ENCODE peak calls at places on chromosomes 13 and 19, in seven cellular contexts. X is kidney epithelial cell, E is fibroblast of pulmonary artery, C is left ventricle myocardium inferior, A is left lung, L is uterus, J is fibroblast of lung. F is an unnamed sample.

GRCh38 chr19:29708553-29709439 is 6.3 kb downstream of the C19orf12 start:
- DNase-seq in C (peak; percentile 49), X (no peak), A (peak; percentile 51), L (no peak), E (peak; percentile 4), J (no peak), F (peak; percentile 62)

GRCh38 chr13:102707465-102707864 is 12.6 kb upstream of the METTL21C start:
- DNase-seq in C (no peak), E (peak; percentile 91), L (no peak), A (no peak), J (peak; percentile 91), X (peak; percentile 76), F (peak; percentile 68)

GRCh38 chr13:42001580-42001979 is 40.7 kb upstream of the VWA8 start:
- DNase-seq in C (no peak), J (peak; percentile 96), A (no peak), X (peak; percentile 82), E (peak; percentile 95), L (peak; percentile 72), F (peak; percentile 89)

GRCh38 chr19:28596561-28597071 is 616.3 kb downstream of the UQCRFS1 start:
- DNase-seq in E (no peak), L (no peak), J (no peak), C (no peak), X (no peak), A (no peak), F (no peak)

GRCh38 chr13:53142301-53142700 is 113.7 kb downstream of the OLFM4 start:
- DNase-seq in C (no peak), L (no peak), E (peak; percentile 10), J (peak; percentile 23), A (no peak), X (no peak), F (no peak)

GRCh38 chr13:26927511-26927910 is 166.9 kb upstream of the GPR12 start:
- DNase-seq in L (no peak), E (no peak), J (no peak), C (no peak), X (no peak), A (no peak), F (no peak)

GRCh38 chr13:31015207-31015606 is 82.8 kb downstream of the TEX26 start:
- DNase-seq in J (no peak), A (no peak), L (no peak), E (no peak), X (no peak), C (no peak), F (no peak)

GRCh38 chr19:51811344-51811743 is 16.4 kb downstream of the FPR3 start:
- DNase-seq in E (no peak), X (no peak), C (peak; percentile 39), L (no peak), A (no peak), J (no peak), F (no peak)

GRCh38 chr13:60788156-60788829 is 391.3 kb downstream of the TDRD3 start:
- DNase-seq in C (peak; percentile 34), L (peak; percentile 33), E (peak; percentile 23), X (no peak), A (no peak), J (peak; percentile 50), F (peak; percentile 61)

GRCh38 chr13:32175307-32175706 is 139.9 kb downstream of the ZAR1L start:
- DNase-seq in J (no peak), E (peak; percentile 36), L (peak; percentile 24), A (no peak), C (no peak), X (peak; percentile 5), F (no peak)

GRCh38 chr19:30167976-30168635 is 204.1 kb upstream of the ZNF536 start:
- DNase-seq in X (no peak), J (no peak), C (no peak), L (no peak), A (no peak), E (no peak), F (no peak)

DNA sequence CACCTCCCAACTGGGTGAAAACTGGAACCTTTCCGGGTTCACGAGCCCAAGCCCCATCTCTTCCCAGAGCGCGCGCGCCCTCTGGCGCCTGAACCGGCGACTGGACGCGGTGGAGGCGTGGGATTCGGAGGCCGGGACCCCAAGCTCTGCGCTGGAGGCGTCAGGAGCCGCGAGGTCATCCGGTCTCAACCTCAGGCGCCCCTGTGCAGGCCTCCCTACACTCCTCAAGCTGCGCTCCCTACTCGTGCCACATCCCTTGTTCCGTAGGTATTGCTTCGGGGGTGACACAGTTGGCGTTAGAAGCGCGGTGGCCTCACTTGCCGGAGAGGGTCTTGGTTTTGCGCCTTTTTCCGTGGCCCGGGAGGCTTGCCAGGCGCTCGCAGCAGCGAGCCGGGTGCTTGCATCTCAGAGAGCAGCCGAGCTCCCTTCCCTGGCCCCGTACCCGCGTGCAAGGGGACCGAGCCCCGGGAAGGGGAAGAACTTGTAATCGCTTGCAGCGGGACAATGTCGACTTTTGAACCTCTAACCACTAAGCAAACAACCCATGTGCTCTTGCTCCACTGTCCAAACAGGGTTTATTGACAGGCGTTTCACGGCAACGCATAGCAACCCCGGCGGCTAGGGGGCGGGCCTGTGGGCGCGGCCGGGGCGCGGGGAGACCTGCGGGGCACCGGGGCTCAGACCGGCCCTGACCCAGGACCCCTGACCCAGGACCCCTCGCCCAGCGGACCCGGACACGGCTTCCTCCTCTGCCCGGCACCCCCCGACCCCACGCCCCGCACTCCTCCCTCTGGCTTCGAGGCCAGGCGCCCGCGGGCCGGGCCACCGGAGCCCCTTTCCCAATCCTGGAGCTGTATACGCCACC is 8.5 kb downstream of the CDX2 start:
- DNase-seq in X (no peak), L (no peak), A (peak; percentile 83), J (no peak), C (peak; percentile 35), E (peak; percentile 31), F (peak; percentile 35)
- TF ChIP-seq CTCF in X (peak; percentile 38), L (no peak), A (peak; percentile 11), J (peak; percentile 19), C (peak; percentile 57), E (peak; percentile 22), F (peak; percentile 16)

GRCh38 chr19:38619361-38620174 is 580 bp downstream of the EIF3K start:
- DNase-seq in E (no peak), X (no peak), C (no peak), L (no peak), A (no peak), J (no peak), F (no peak)
- TF ChIP-seq CTCF in E (no peak), X (no peak), C (no peak), L (no peak), A (no peak), J (no peak), F (no peak)

GRCh38 chr13:98868932-98869331 is 108.9 kb downstream of the DOCK9 start:
- DNase-seq in J (no peak), A (no peak), L (no peak), X (no peak), C (no peak), E (no peak), F (no peak)

GRCh38 chr13:98871727-98872126 is 106.1 kb downstream of the DOCK9 start:
- DNase-seq in C (no peak), E (no peak), A (no peak), X (no peak), J (no peak), L (no peak), F (no peak)

GRCh38 chr13:98869408-98870090 is 108.3 kb downstream of the DOCK9 start:
- DNase-seq in L (no peak), E (peak; percentile 33), X (no peak), J (no peak), A (no peak), C (peak; percentile 28), F (peak; percentile 24)

DNA sequence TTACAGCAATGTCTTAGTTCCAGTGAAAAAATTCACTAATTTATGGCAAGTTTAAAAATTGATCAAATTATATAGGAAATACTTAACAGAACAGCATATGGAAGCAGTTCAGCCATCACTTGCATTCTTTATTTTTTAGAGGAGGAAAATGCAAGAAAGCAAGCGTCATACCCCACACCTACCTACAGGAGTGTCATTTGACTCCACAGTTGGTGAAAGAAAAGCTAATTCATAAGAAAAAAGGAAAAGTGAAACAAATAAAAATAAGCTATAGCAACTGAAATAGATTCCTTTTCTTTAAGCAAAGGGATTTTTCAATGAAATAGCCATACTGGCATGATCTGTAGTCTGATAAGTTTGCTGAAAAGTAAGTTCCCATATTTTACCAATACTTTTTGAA is 111.0 kb downstream of the DOCK9 start:
- DNase-seq in J (no peak), L (no peak), X (no peak), C (no peak), E (no peak), A (no peak), F (no peak)
- TF ChIP-seq CTCF in J (no peak), L (no peak), X (no peak), C (no peak), E (peak; percentile 5), A (no peak), F (peak; percentile 24)

GRCh38 chr13:48508001-48508400 is 24.9 kb downstream of the RCBTB2 start:
- DNase-seq in A (no peak), X (no peak), C (no peak), L (no peak), J (no peak), E (no peak), F (no peak)
- TF ChIP-seq CTCF in A (no peak), X (no peak), C (no peak), L (no peak), J (no peak), E (no peak), F (no peak)

DNA sequence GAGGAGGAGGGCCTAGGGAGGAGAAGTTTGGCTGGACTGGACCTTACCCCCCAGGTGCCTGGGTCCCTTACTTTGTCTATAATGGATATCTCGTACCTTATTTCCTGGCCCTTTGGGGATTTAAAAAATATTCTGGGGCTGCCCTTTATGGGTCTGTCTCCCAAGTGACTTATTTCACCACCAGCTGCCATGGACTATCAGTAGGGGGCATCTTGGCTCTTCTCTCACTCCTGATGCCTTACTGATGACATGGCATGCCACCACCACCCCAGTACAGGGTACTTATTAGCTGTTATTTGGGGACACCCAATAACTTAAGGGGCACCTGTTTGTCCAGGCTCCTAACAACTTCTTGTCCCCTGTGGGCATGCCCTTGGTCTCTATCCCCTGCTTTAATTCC is 38.0 kb downstream of the NFIX start:
- DNase-seq in E (no peak), A (no peak), J (no peak), C (no peak), X (no peak), L (no peak), F (no peak)
- TF ChIP-seq CTCF in E (peak; percentile 19), A (no peak), J (peak; percentile 24), C (peak; percentile 21), X (peak; percentile 17), L (no peak), F (no peak)

DNA sequence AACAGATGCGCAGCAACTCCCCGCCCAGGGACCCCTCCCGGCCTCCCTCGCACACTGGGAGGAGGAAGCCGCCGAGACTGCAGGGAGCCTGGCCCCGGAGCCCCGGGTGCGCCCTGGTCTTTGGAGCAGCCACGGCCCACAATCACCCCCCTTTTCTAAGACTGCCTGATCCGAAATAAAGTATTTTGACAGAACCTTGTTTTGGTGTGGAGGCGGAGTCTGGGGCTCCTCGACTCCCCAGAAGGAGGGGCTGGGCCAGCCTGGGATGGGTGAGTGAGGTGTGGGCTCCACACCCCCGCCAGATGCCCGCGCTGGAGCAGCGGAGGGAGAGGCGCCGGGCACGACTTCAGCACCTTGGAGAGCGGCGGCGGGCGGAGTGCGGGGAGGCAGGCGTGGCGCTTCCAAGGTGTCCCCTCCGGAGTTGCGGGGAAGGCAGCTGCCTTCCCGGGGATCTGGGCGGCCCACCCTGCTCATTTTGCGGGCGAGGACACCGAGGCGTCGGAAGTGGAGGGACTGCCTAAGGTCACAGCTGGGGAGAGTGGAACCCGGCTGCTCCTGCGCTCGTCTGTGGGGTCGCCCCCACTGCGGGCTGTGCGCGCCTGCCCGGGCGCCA is 9.4 kb downstream of the SIRT6 start:
- DNase-seq in X (no peak), C (peak; percentile 47), L (peak; percentile 54), A (peak; percentile 89), E (peak; percentile 32), J (peak; percentile 30), F (peak; percentile 46)
- TF ChIP-seq CTCF in X (no peak), C (no peak), L (no peak), A (no peak), E (no peak), J (no peak), F (no peak)

F was measured in cardiac fibroblast.